ENCODE peak calls at places on chromosomes 13 and 19, in eight cellular contexts. N is cardiac fibroblast, B is RWPE2, Z is BE2C, H is lower lobe of right lung, K is foreskin fibroblast, G is DND-41, L is A673. V is an unnamed sample.

GRCh38 chr19:12364391-12365093 is 941 bp downstream of the ZNF442 start:
- DNase-seq in N (peak; percentile 24), B (no peak), Z (no peak), H (peak; percentile 59), K (peak; percentile 41), G (no peak), L (peak; percentile 4), V (no peak)

GRCh38 chr19:18499055-18499775 is 22.7 kb downstream of the ELL start:
- DNase-seq in N (no peak), B (no peak), Z (no peak), H (no peak), K (no peak), G (no peak), L (no peak), V (no peak)

GRCh38 chr13:48775804-48776203 is 122.1 kb downstream of the CYSLTR2 start:
- DNase-seq in N (peak; percentile 87), B (no peak), Z (no peak), H (no peak), K (peak; percentile 97), G (no peak), L (peak; percentile 10), V (peak; percentile 92)

GRCh38 chr19:15563325-15563794 is 51.7 kb upstream of the CYP4F8 start:
- DNase-seq in N (peak; percentile 5), B (no peak), Z (peak; percentile 65), H (no peak), K (peak; percentile 10), G (no peak), L (peak; percentile 67), V (no peak)

GRCh38 chr19:1653300-1653628 is 849 bp upstream of the TCF3 start:
- DNase-seq in N (no peak), B (no peak), Z (no peak), H (no peak), K (no peak), G (no peak), L (no peak), V (no peak)

GRCh38 chr13:67119481-67119883 is 110.7 kb downstream of the PCDH9 start:
- DNase-seq in N (peak; percentile 99), B (peak; percentile 74), Z (no peak), H (no peak), K (peak; percentile 94), G (no peak), L (no peak), V (peak; percentile 92)

GRCh38 chr13:106083620-106084350 is 451.7 kb downstream of the EFNB2 start:
- DNase-seq in N (peak; percentile 78), B (no peak), Z (peak; percentile 40), H (no peak), K (peak; percentile 76), G (no peak), L (peak; percentile 5), V (peak; percentile 61)

GRCh38 chr13:28819748-28820098 is 416 bp upstream of the MTUS2 start:
- DNase-seq in N (peak; percentile 24), B (no peak), Z (peak; percentile 82), H (peak; percentile 59), K (peak; percentile 71), G (no peak), L (peak; percentile 70), V (no peak)

GRCh38 chr19:48999481-49000325 is 6.0 kb downstream of the RUVBL2 start:
- DNase-seq in N (peak; percentile 81), B (no peak), Z (peak; percentile 75), H (peak; percentile 75), K (peak; percentile 79), G (peak; percentile 62), L (peak; percentile 89), V (peak; percentile 73)

GRCh38 chr19:35292986-35293732 is 1.2 kb downstream of the MAG start:
- DNase-seq in N (no peak), B (no peak), Z (no peak), H (no peak), K (no peak), G (no peak), L (no peak), V (no peak)

GRCh38 chr13:30142502-30143211 is 164.7 kb downstream of the KATNAL1 start:
- DNase-seq in N (peak; percentile 98), B (no peak), Z (peak; percentile 55), H (no peak), K (peak; percentile 94), G (no peak), L (peak; percentile 74), V (peak; percentile 98)

GRCh38 chr19:1690570-1691307 is 38.3 kb upstream of the TCF3 start:
- DNase-seq in N (no peak), B (no peak), Z (peak; percentile 80), H (peak; percentile 71), K (peak; percentile 31), G (peak; percentile 69), L (peak; percentile 73), V (no peak)

GRCh38 chr19:27580906-27581305 is 1632.0 kb downstream of the UQCRFS1 start:
- DNase-seq in N (no peak), B (no peak), Z (no peak), H (no peak), K (no peak), G (no peak), L (no peak), V (no peak)

GRCh38 chr13:74966814-74967213 is 515.2 kb downstream of the TBC1D4 start:
- DNase-seq in N (peak; percentile 78), B (no peak), Z (peak; percentile 49), H (no peak), K (peak; percentile 61), G (no peak), L (peak; percentile 3), V (peak; percentile 38)

GRCh38 chr13:31605076-31605858 is 134.1 kb upstream of the RXFP2 start:
- DNase-seq in N (no peak), B (no peak), Z (no peak), H (no peak), K (no peak), G (no peak), L (peak; percentile 41), V (no peak)

DNA sequence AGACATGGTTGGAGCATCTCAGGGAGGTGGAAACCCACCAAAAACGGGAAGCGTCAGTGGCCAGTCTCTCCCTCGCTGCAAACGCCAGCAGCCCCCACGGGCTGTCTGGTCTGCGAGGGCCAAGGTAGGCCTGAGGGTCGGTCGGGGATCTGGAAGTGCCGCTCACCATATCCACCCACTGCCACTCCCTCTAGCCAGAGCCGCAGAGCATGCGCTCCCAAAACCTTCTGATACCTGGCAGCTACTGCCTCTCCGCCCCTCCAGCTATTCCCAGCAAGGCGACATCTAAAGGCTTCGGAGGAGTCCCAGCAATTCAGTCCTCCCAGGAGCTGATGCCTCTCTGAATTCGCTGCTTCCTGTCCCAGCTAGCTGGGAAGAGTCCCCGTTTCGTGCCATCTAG is 4.4 kb upstream of the FKRP start:
- DNase-seq in N (no peak), B (no peak), Z (no peak), H (no peak), K (no peak), G (no peak), L (no peak), V (no peak)
- H3K4me3 ChIP-seq in N (no peak overlapping the region), B (no peak overlapping the region), Z (no peak overlapping the region), H (no peak overlapping the region), K (no peak overlapping the region), G (no peak overlapping the region), L (no peak overlapping the region), V (no peak overlapping the region)

DNA sequence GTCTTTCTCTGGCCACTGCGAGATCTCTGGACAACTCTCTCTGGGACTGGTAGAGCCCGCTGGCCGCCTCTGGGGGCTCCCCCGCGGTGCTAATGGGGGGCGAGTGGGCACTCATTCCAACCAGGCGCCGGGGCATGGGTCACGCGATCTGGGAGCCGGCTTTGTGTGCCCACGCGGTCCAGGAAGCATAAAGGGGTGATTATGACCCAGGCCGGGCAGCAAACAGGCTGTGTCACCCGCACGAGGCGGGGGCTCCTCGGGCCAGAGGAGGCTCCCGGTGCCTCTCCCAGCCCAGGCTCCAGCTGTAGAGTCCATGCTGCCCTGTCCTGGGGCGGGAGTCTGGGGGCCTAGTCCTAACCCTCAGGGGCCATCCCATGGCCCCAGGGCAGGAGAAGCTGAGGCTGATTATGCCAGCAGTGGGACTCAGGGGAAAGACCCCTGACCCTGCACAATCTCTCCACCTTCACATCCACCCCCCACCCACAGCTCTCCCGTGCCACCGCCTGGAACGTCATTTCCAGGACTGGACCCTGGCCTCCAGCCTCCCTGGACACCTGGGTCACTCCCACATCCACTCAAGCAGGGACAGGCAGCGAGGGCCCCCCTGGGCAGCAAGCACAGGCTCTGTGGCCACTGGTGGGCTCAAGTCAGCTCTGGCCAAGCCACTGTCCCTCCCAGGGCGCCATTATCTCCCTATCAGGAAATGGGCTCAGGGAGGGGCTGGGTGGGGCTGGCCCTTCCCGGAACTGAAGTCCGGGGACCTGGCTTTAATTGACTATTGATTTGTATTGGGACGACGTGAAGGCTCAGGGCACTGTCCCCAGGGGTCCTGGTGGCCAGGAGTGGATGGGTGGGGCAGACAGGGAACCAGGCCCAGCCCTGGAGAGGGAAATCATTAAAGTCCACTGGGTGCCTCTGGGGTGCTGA is 50.0 kb downstream of the PTPRS start:
- DNase-seq in N (no peak), B (no peak), Z (no peak), H (no peak), K (no peak), G (no peak), L (no peak), V (no peak)
- TF ChIP-seq CTCF in N (no peak), B (no peak), Z (no peak), H (no peak), K (no peak), G (no peak), L (no peak), V (no peak)

GRCh38 chr19:55406091-55406868 is 1.3 kb downstream of the UBE2S start:
- DNase-seq in N (no peak), B (no peak), Z (no peak), H (no peak), K (no peak), G (no peak), L (no peak), V (no peak)
- H3K4me3 ChIP-seq in N (peak overlapping the region; percentile 77), B (peak overlapping the region; percentile 87), Z (peak overlapping the region; percentile 80), H (peak overlapping the region; percentile 94), K (peak overlapping the region; percentile 72), G (peak overlapping the region; percentile 89), L (peak overlapping the region; percentile 98), V (peak overlapping the region; percentile 80)

GRCh38 chr19:7386308-7386707 is 37.6 kb downstream of the ARHGEF18 start:
- DNase-seq in N (no peak), B (no peak), Z (no peak), H (peak; percentile 44), K (no peak), G (no peak), L (no peak), V (no peak)
- TF ChIP-seq CTCF in N (no peak), B (peak; percentile 37), Z (no peak), H (no peak), K (no peak), G (no peak), L (peak; percentile 10), V (no peak)

GRCh38 chr13:110869805-110870706 is 44.8 kb downstream of the ANKRD10 start:
- DNase-seq in N (peak; percentile 100), B (peak; percentile 99), Z (peak; percentile 47), H (peak; percentile 76), K (peak; percentile 100), G (no peak), L (peak; percentile 17), V (peak; percentile 100)
- H3K4me3 ChIP-seq in N (peak overlapping the region; percentile 34), B (peak overlapping the region; percentile 6), Z (peak overlapping the region; percentile 40), H (peak overlapping the region; percentile 41), K (peak overlapping the region; percentile 51), G (no peak overlapping the region), L (no peak overlapping the region), V (peak overlapping the region; percentile 32)

GRCh38 chr19:45862271-45862563 is 730 bp downstream of the SYMPK start:
- DNase-seq in N (no peak), B (no peak), Z (no peak), H (no peak), K (no peak), G (no peak), L (no peak), V (no peak)
- TF ChIP-seq CTCF in N (no peak), B (no peak), Z (no peak), H (no peak), K (no peak), G (peak; percentile 3), L (no peak), V (no peak)

V was measured in astrocyte of the spinal cord.